ENCODE peak calls at places on chromosomes 3 and 15, in ten cellular contexts. T is transverse colon, X is adrenal gland, H is HCT116, G is breast epithelium, J is brain microvascular endothelial cell, Y is AG09309, M is GM12865, L is fibroblast of villous mesenchyme, Z is colonic mucosa. W is an unnamed sample.

GRCh38 chr15:33580526-33580925 is 269.8 kb downstream of the RYR3 start:
- DNase-seq in T (no peak), X (no peak), H (no peak), G (no peak), J (no peak), Y (no peak), M (no peak), L (no peak), Z (no peak), W (no peak)

GRCh38 chr3:78887608-78888011 is 880.2 kb downstream of the ROBO1 start:
- DNase-seq in T (no peak), X (no peak), H (no peak), G (no peak), J (no peak), Y (no peak), M (peak), L (no peak), Z (no peak), W (no peak)

GRCh38 chr3:157078131-157078835 is 81.7 kb downstream of the CCNL1 start:
- DNase-seq in T (no peak), X (no peak), H (no peak), G (no peak), J (no peak), Y (no peak), M (no peak), L (no peak), Z (no peak), W (no peak)

GRCh38 chr3:120039642-120040610 is 54.3 kb downstream of the GSK3B start:
- DNase-seq in T (no peak), X (no peak), H (peak), G (no peak), J (no peak), Y (no peak), M (no peak), L (no peak), Z (no peak), W (no peak)

GRCh38 chr3:149018247-149018646 is 26.9 kb downstream of the GYG1 start:
- DNase-seq in T (no peak), X (no peak), H (no peak), G (no peak), J (peak), Y (no peak), M (no peak), L (peak), Z (no peak), W (no peak)

GRCh38 chr3:64170270-64170669 is 55.0 kb downstream of the PRICKLE2 start:
- DNase-seq in T (no peak), X (no peak), H (no peak), G (no peak), J (no peak), Y (no peak), M (no peak), L (no peak), Z (peak), W (no peak)

GRCh38 chr3:122975163-122975923 is 52.2 kb downstream of the SEMA5B start:
- DNase-seq in T (peak), X (no peak), H (no peak), G (peak), J (peak), Y (peak), M (no peak), L (peak), Z (no peak), W (no peak)

GRCh38 chr3:170078620-170079281 is 41.0 kb downstream of the GPR160 start:
- DNase-seq in T (no peak), X (no peak), H (peak), G (no peak), J (no peak), Y (no peak), M (no peak), L (no peak), Z (no peak), W (no peak)

GRCh38 chr15:99451484-99451883 is 114.3 kb upstream of the MEF2A start:
- DNase-seq in T (no peak), X (peak), H (no peak), G (peak), J (no peak), Y (no peak), M (no peak), L (no peak), Z (peak), W (no peak)

GRCh38 chr3:156617781-156618180 is 56.6 kb upstream of the TIPARP start:
- DNase-seq in T (no peak), X (no peak), H (no peak), G (no peak), J (no peak), Y (no peak), M (no peak), L (no peak), Z (no peak), W (no peak)

GRCh38 chr15:39786444-39787056 is 3.9 kb upstream of the FSIP1 start:
- DNase-seq in T (no peak), X (no peak), H (peak), G (no peak), J (no peak), Y (no peak), M (peak), L (peak), Z (no peak), W (no peak)

GRCh38 chr3:129553171-129553570 is 10.2 kb downstream of the H1-8 start:
- DNase-seq in T (no peak), X (no peak), H (no peak), G (no peak), J (no peak), Y (no peak), M (no peak), L (no peak), Z (no peak), W (no peak)

GRCh38 chr3:170542704-170543103 is 43.2 kb downstream of the SLC7A14 start:
- DNase-seq in T (no peak), X (no peak), H (no peak), G (no peak), J (no peak), Y (no peak), M (no peak), L (no peak), Z (no peak), W (no peak)

GRCh38 chr3:123406598-123406997 is 42.3 kb downstream of the ADCY5 start:
- DNase-seq in T (peak), X (peak), H (no peak), G (no peak), J (no peak), Y (no peak), M (no peak), L (peak), Z (peak), W (peak)

GRCh38 chr3:173397161-173398110 is at the start of gene NLGN1:
- DNase-seq in T (peak), X (peak), H (no peak), G (peak), J (peak), Y (peak), M (no peak), L (peak), Z (peak), W (peak)

GRCh38 chr3:133103706-133104105 is 65.5 kb downstream of the TMEM108 start:
- DNase-seq in T (no peak), X (no peak), H (no peak), G (no peak), J (no peak), Y (no peak), M (no peak), L (no peak), Z (no peak), W (no peak)

GRCh38 chr15:26561994-26562730 is 210.7 kb downstream of the GABRB3 start:
- DNase-seq in T (no peak), X (no peak), H (no peak), G (no peak), J (no peak), Y (no peak), M (no peak), L (no peak), Z (no peak), W (no peak)

GRCh38 chr15:23629234-23629805 is 18.3 kb downstream of the MAGEL2 start:
- DNase-seq in T (no peak), X (no peak), H (no peak), G (no peak), J (no peak), Y (no peak), M (no peak), L (no peak), Z (no peak), W (no peak)

GRCh38 chr15:29813009-29813408 is 9.3 kb downstream of the TJP1 start:
- DNase-seq in T (no peak), X (no peak), H (no peak), G (no peak), J (no peak), Y (no peak), M (no peak), L (no peak), Z (no peak), W (no peak)

GRCh38 chr3:126797563-126797962 is 93.5 kb downstream of the CHCHD6 start:
- DNase-seq in T (no peak), X (no peak), H (no peak), G (no peak), J (no peak), Y (no peak), M (no peak), L (no peak), Z (no peak), W (no peak)

GRCh38 chr3:47578119-47578630 is 490 bp downstream of the CSPG5 start:
- DNase-seq in T (peak), X (peak), H (no peak), G (no peak), J (no peak), Y (no peak), M (peak), L (no peak), Z (peak), W (no peak)

GRCh38 chr15:40838756-40839155 is 5.1 kb upstream of the SPINT1 start:
- DNase-seq in T (no peak), X (no peak), H (no peak), G (no peak), J (no peak), Y (no peak), M (no peak), L (no peak), Z (no peak), W (no peak)

GRCh38 chr15:39593071-39594055 is 12.5 kb downstream of the THBS1 start:
- DNase-seq in T (peak), X (no peak), H (no peak), G (no peak), J (no peak), Y (peak), M (no peak), L (peak), Z (no peak), W (no peak)

GRCh38 chr15:69784808-69785550 is 312.7 kb downstream of the TLE3 start:
- DNase-seq in T (no peak), X (no peak), H (no peak), G (no peak), J (peak), Y (no peak), M (no peak), L (no peak), Z (no peak), W (no peak)

GRCh38 chr3:183038764-183039163 is 58.4 kb upstream of the DCUN1D1 start:
- DNase-seq in T (no peak), X (peak), H (no peak), G (no peak), J (no peak), Y (no peak), M (no peak), L (no peak), Z (no peak), W (no peak)

GRCh38 chr3:46881819-46882376 is 4.4 kb downstream of the PTH1R start:
- DNase-seq in T (peak), X (no peak), H (no peak), G (no peak), J (no peak), Y (no peak), M (no peak), L (peak), Z (no peak), W (no peak)

GRCh38 chr15:92619380-92620101 is 36.0 kb downstream of the FAM174B start:
- DNase-seq in T (peak), X (no peak), H (no peak), G (no peak), J (peak), Y (peak), M (no peak), L (peak), Z (no peak), W (peak)

GRCh38 chr3:40458473-40458872 is 1.3 kb downstream of the RPL14 start:
- DNase-seq in T (no peak), X (no peak), H (no peak), G (no peak), J (no peak), Y (no peak), M (no peak), L (no peak), Z (no peak), W (no peak)
- H3K4me3 ChIP-seq in T (no peak), X (no peak), H (peak), G (peak), J (peak), Y (peak), M (peak), L (peak), Z (peak), W (peak)

GRCh38 chr15:51750186-51750585 is 1.2 kb upstream of the TMOD2 start:
- DNase-seq in T (no peak), X (no peak), H (no peak), G (no peak), J (no peak), Y (no peak), M (no peak), L (no peak), Z (no peak), W (no peak)

GRCh38 chr15:51754267-51754666 is 2.9 kb downstream of the TMOD2 start:
- DNase-seq in T (no peak), X (no peak), H (no peak), G (no peak), J (no peak), Y (no peak), M (no peak), L (no peak), Z (no peak), W (no peak)

GRCh38 chr15:51751687-51752683 is 588 bp downstream of the TMOD2 start:
- DNase-seq in T (peak), X (no peak), H (no peak), G (no peak), J (no peak), Y (no peak), M (peak), L (no peak), Z (peak), W (no peak)

GRCh38 chr15:51750942-51751686 is at the start of gene TMOD2:
- DNase-seq in T (peak), X (no peak), H (no peak), G (peak), J (no peak), Y (no peak), M (peak), L (peak), Z (peak), W (no peak)

GRCh38 chr15:51752918-51753317 is 1.5 kb downstream of the TMOD2 start:
- DNase-seq in T (no peak), X (no peak), H (no peak), G (no peak), J (no peak), Y (no peak), M (no peak), L (no peak), Z (no peak), W (no peak)
- H3K4me3 ChIP-seq in T (no peak), X (no peak), H (no peak), G (no peak), J (no peak), Y (no peak), M (no peak), L (no peak), Z (no peak), W (no peak)

GRCh38 chr3:134871818-134872217 is 76.8 kb downstream of the EPHB1 start:
- DNase-seq in T (no peak), X (no peak), H (no peak), G (no peak), J (no peak), Y (no peak), M (no peak), L (no peak), Z (no peak), W (no peak)

GRCh38 chr3:134869153-134869726 is 74.2 kb downstream of the EPHB1 start:
- DNase-seq in T (no peak), X (no peak), H (no peak), G (no peak), J (no peak), Y (no peak), M (no peak), L (no peak), Z (no peak), W (no peak)

GRCh38 chr3:134873789-134874188 is 78.7 kb downstream of the EPHB1 start:
- DNase-seq in T (no peak), X (no peak), H (no peak), G (no peak), J (no peak), Y (no peak), M (no peak), L (no peak), Z (no peak), W (no peak)

GRCh38 chr3:134874737-134875413 is 79.8 kb downstream of the EPHB1 start:
- DNase-seq in T (no peak), X (no peak), H (no peak), G (no peak), J (no peak), Y (no peak), M (peak), L (no peak), Z (no peak), W (no peak)

GRCh38 chr3:134872405-134872804 is 77.3 kb downstream of the EPHB1 start:
- DNase-seq in T (no peak), X (no peak), H (no peak), G (no peak), J (no peak), Y (no peak), M (no peak), L (no peak), Z (no peak), W (no peak)
- H3K4me3 ChIP-seq in T (no peak), X (no peak), H (no peak), G (no peak), J (no peak), Y (no peak), M (no peak), L (no peak), Z (no peak), W (no peak)

GRCh38 chr3:115359507-115359906 is 212.4 kb upstream of the ZBTB20 start:
- DNase-seq in T (no peak), X (no peak), H (no peak), G (no peak), J (peak), Y (no peak), M (peak), L (peak), Z (no peak), W (no peak)
- H3K4me3 ChIP-seq in T (no peak), X (no peak), H (no peak), G (no peak), J (no peak), Y (no peak), M (no peak), L (no peak), Z (no peak), W (no peak)

W was measured in tibial artery.